ENCODE peak calls at places on chromosomes 3 and 15, in four cellular contexts. W is GM23248, H is K562, P is MM.1S. K is an unnamed sample. For H3K79me2, the result is how much of the 10 kb centered on the place peaks cover.

GRCh38 chr3:57917611-57918010 is 90.6 kb upstream of the FLNB start:
- DNase-seq in P (no peak), H (no peak), W (peak), K (no peak)

GRCh38 chr3:37912052-37912733 is 50.5 kb downstream of the CTDSPL start:
- DNase-seq in P (no peak), W (no peak), H (peak), K (no peak)

GRCh38 chr15:50189630-50190029 is 7.6 kb downstream of the SLC27A2 start:
- DNase-seq in W (no peak), H (no peak), P (no peak), K (no peak)

GRCh38 chr15:35108453-35108852 is 23.4 kb upstream of the NANOGP8 start:
- DNase-seq in P (no peak), W (no peak), H (no peak), K (no peak)

GRCh38 chr15:43208052-43209002 is 12.5 kb downstream of the EPB42 start:
- DNase-seq in P (no peak), H (no peak), W (no peak), K (no peak)

GRCh38 chr15:29045717-29046116 is 159.9 kb downstream of the APBA2 start:
- DNase-seq in P (no peak), W (peak), H (no peak), K (no peak)

GRCh38 chr3:55897573-55898224 is 410.6 kb upstream of the WNT5A start:
- DNase-seq in W (peak), P (no peak), H (no peak), K (no peak)

GRCh38 chr3:33940736-33941135 is 142.3 kb downstream of the PDCD6IP start:
- DNase-seq in H (no peak), W (no peak), P (no peak), K (no peak)

GRCh38 chr3:188594137-188594536 is 440.2 kb downstream of the LPP start:
- DNase-seq in W (peak), P (no peak), H (no peak), K (peak)

GRCh38 chr3:111666041-111666735 is 71.0 kb upstream of the ZBED2 start:
- DNase-seq in W (peak), H (no peak), P (no peak), K (no peak)

GRCh38 chr15:94524565-94524964 is 293.2 kb downstream of the MCTP2 start:
- DNase-seq in W (no peak), H (no peak), P (no peak), K (peak)

GRCh38 chr15:35545316-35545824 is 595 bp downstream of the DPH6 start:
- DNase-seq in H (peak), P (no peak), W (peak), K (no peak)

GRCh38 chr3:165903885-165904284 is 66.7 kb upstream of the BCHE start:
- DNase-seq in H (no peak), W (no peak), P (no peak), K (no peak)

GRCh38 chr3:134618473-134618860 is 32.4 kb downstream of the KY start:
- DNase-seq in P (no peak), H (no peak), W (no peak), K (no peak)

GRCh38 chr3:151135548-151136337 is 50.3 kb downstream of the MED12L start:
- DNase-seq in P (peak), H (no peak), W (no peak), K (no peak)

GRCh38 chr15:68623301-68623892 is 44.6 kb downstream of the CORO2B start:
- DNase-seq in W (peak), H (no peak), P (no peak), K (no peak)

GRCh38 chr3:50316657-50317242 is 5.8 kb downstream of the HYAL2 start:
- DNase-seq in H (peak), P (no peak), W (no peak), K (peak)

GRCh38 chr3:153038779-153039178 is 123.2 kb upstream of the RAP2B start:
- DNase-seq in P (no peak), H (no peak), W (peak), K (no peak)

GRCh38 chr3:136297826-136298225 is 47.7 kb downstream of the PCCB start:
- DNase-seq in H (no peak), P (no peak), W (no peak), K (no peak)

GRCh38 chr3:172203522-172204258 is 164.3 kb downstream of the FNDC3B start:
- DNase-seq in H (no peak), W (peak), P (no peak), K (no peak)

GRCh38 chr3:23900744-23901143 is 16.0 kb downstream of the NKIRAS1 start:
- DNase-seq in P (no peak), W (peak), H (no peak), K (no peak)

GRCh38 chr3:59773970-59774369 is 724.1 kb upstream of the CFAP20DC start:
- DNase-seq in P (no peak), W (no peak), H (no peak), K (no peak)

GRCh38 chr3:39101022-39101689 is 6.3 kb downstream of the GORASP1 start:
- DNase-seq in H (peak), W (peak), P (peak), K (no peak)

GRCh38 chr3:23440416-23441294 is 237.5 kb downstream of the UBE2E2 start:
- DNase-seq in W (no peak), P (no peak), H (no peak), K (no peak)

GRCh38 chr3:103459815-103460214 is 1025.0 kb downstream of the ZPLD1 start:
- DNase-seq in W (no peak), H (no peak), P (no peak), K (no peak)
- H2AFZ ChIP-seq in W (no peak), H (no peak), P (no peak), K (no peak)

GRCh38 chr15:48566669-48567068 is 78.8 kb downstream of the FBN1 start:
- DNase-seq in H (no peak), P (no peak), W (no peak), K (no peak)

GRCh38 chr15:48565560-48566482 is 79.7 kb downstream of the FBN1 start:
- DNase-seq in W (peak), H (no peak), P (no peak), K (no peak)

GRCh38 chr15:48560321-48561051 is 85.0 kb downstream of the FBN1 start:
- DNase-seq in W (peak), P (no peak), H (no peak), K (no peak)

GRCh38 chr15:48564690-48565089 is 80.8 kb downstream of the FBN1 start:
- DNase-seq in H (no peak), P (no peak), W (no peak), K (no peak)

DNA sequence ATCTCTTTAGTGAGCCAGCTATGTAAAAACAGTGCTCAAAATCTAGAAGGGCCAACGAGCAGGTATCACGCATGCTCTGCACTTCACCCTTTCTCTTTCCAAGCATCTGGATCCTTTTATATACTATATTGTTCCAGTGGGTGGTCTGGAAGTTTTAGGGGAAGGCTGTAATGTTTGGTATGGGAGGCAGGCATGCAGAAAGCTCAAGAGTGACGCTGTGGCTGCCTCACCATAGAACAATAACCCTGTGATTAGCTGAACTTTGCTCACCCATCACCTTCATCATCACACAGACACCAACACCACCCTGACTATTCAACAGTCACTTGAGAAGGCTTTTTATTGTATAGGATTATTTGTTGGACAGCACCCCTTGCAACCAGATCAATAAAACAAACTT is 81.6 kb downstream of the FBN1 start:
- DNase-seq in H (no peak), W (no peak), P (no peak), K (no peak)
- H3K79me2 ChIP-seq in H (under half), W (half or more), P (under half), K (under half)

GRCh38 chr15:62059818-62060115 is 480 bp downstream of the VPS13C start:
- DNase-seq in P (peak), W (peak), H (no peak), K (no peak)

GRCh38 chr15:62060116-62060895 is at the start of gene VPS13C:
- DNase-seq in P (peak), W (peak), H (peak), K (no peak)

GRCh38 chr15:62060896-62061280 is 641 bp upstream of the VPS13C start:
- DNase-seq in W (no peak), H (no peak), P (peak), K (no peak)

GRCh38 chr15:62058327-62059028 is 1.8 kb downstream of the VPS13C start:
- DNase-seq in W (no peak), H (no peak), P (no peak), K (no peak)

GRCh38 chr15:62059108-62059817 is 984 bp downstream of the VPS13C start:
- DNase-seq in W (peak), P (peak), H (peak), K (no peak)
- H3K9ac ChIP-seq in W (peak), P (peak), H (peak), K (peak)

GRCh38 chr3:123872621-123873020 is 11.5 kb downstream of the MYLK start:
- DNase-seq in H (no peak), W (no peak), P (no peak), K (no peak)
- H2AFZ ChIP-seq in H (no peak), W (no peak), P (no peak), K (no peak)

GRCh38 chr3:48015451-48016182 is 599 bp downstream of the MAP4 start:
- DNase-seq in H (no peak), W (peak), P (no peak), K (no peak)
- H3K79me2 ChIP-seq in H (half or more), W (half or more), P (under half), K (half or more)

K was measured in keratinocyte.